ENCODE peak calls at places on chromosomes 4 and X, in eight cellular contexts. One of them, this sample, is unnamed.

GRCh38 chrX:27354021-27354420 is 109.1 kb downstream of the PPP4R3C start:
- DNase-seq in Caco-2: no peak
- DNase-seq in cardiac fibroblast: no peak
- DNase-seq in heart right ventricle: no peak
- DNase-seq in WTC11: no peak
- DNase-seq in GM10248: no peak
- DNase-seq in GM23338: no peak
- DNase-seq in foreskin fibroblast: no peak
- DNase-seq in this sample: no peak

GRCh38 chr4:119725688-119726330 is 97.2 kb upstream of the PDE5A start:
- DNase-seq in Caco-2: no peak
- DNase-seq in cardiac fibroblast: peak
- DNase-seq in heart right ventricle: no peak
- DNase-seq in WTC11: peak
- DNase-seq in GM10248: no peak
- DNase-seq in GM23338: peak
- DNase-seq in foreskin fibroblast: peak
- DNase-seq in this sample: peak

GRCh38 chrX:3252744-3253143 is 93.7 kb downstream of the MXRA5 start:
- DNase-seq in Caco-2: no peak
- DNase-seq in cardiac fibroblast: peak
- DNase-seq in heart right ventricle: no peak
- DNase-seq in WTC11: no peak
- DNase-seq in GM10248: no peak
- DNase-seq in GM23338: no peak
- DNase-seq in foreskin fibroblast: peak
- DNase-seq in this sample: no peak

GRCh38 chr4:164408831-164409230 is 345.1 kb upstream of the SMIM31 start:
- DNase-seq in Caco-2: no peak
- DNase-seq in cardiac fibroblast: no peak
- DNase-seq in heart right ventricle: no peak
- DNase-seq in WTC11: no peak
- DNase-seq in GM10248: no peak
- DNase-seq in GM23338: no peak
- DNase-seq in foreskin fibroblast: no peak
- DNase-seq in this sample: no peak

GRCh38 chrX:153635788-153636668 is 11.0 kb upstream of the DUSP9 start:
- DNase-seq in Caco-2: peak
- DNase-seq in cardiac fibroblast: peak
- DNase-seq in heart right ventricle: no peak
- DNase-seq in WTC11: peak
- DNase-seq in GM10248: peak
- DNase-seq in GM23338: peak
- DNase-seq in foreskin fibroblast: peak
- DNase-seq in this sample: peak

GRCh38 chrX:120791013-120791643 is 84.5 kb downstream of the CT47B1 start:
- DNase-seq in Caco-2: no peak
- DNase-seq in cardiac fibroblast: peak
- DNase-seq in heart right ventricle: peak
- DNase-seq in WTC11: no peak
- DNase-seq in GM10248: no peak
- DNase-seq in GM23338: no peak
- DNase-seq in foreskin fibroblast: peak
- DNase-seq in this sample: no peak

GRCh38 chr4:176002007-176002623 is 63.5 kb upstream of the WDR17 start:
- DNase-seq in Caco-2: no peak
- DNase-seq in cardiac fibroblast: peak
- DNase-seq in heart right ventricle: no peak
- DNase-seq in WTC11: peak
- DNase-seq in GM10248: peak
- DNase-seq in GM23338: peak
- DNase-seq in foreskin fibroblast: peak
- DNase-seq in this sample: peak

GRCh38 chr4:83618431-83618830 is 82.5 kb downstream of the GPAT3 start:
- DNase-seq in Caco-2: peak
- DNase-seq in cardiac fibroblast: peak
- DNase-seq in heart right ventricle: peak
- DNase-seq in WTC11: no peak
- DNase-seq in GM10248: no peak
- DNase-seq in GM23338: peak
- DNase-seq in foreskin fibroblast: peak
- DNase-seq in this sample: no peak

GRCh38 chr4:1211951-1212545 is 36.9 kb downstream of the CTBP1 start:
- DNase-seq in Caco-2: no peak
- DNase-seq in cardiac fibroblast: no peak
- DNase-seq in heart right ventricle: no peak
- DNase-seq in WTC11: no peak
- DNase-seq in GM10248: no peak
- DNase-seq in GM23338: no peak
- DNase-seq in foreskin fibroblast: no peak
- DNase-seq in this sample: no peak

GRCh38 chr4:161222889-161223288 is 940.9 kb downstream of the FSTL5 start:
- DNase-seq in Caco-2: no peak
- DNase-seq in cardiac fibroblast: no peak
- DNase-seq in heart right ventricle: no peak
- DNase-seq in WTC11: no peak
- DNase-seq in GM10248: no peak
- DNase-seq in GM23338: no peak
- DNase-seq in foreskin fibroblast: no peak
- DNase-seq in this sample: no peak

GRCh38 chrX:38206036-38206435 is 14.6 kb downstream of the SRPX start:
- DNase-seq in Caco-2: no peak
- DNase-seq in cardiac fibroblast: peak
- DNase-seq in heart right ventricle: no peak
- DNase-seq in WTC11: no peak
- DNase-seq in GM10248: no peak
- DNase-seq in GM23338: no peak
- DNase-seq in foreskin fibroblast: peak
- DNase-seq in this sample: no peak

GRCh38 chrX:118943102-118943501 is 31.3 kb upstream of the LONRF3 start:
- DNase-seq in Caco-2: no peak
- DNase-seq in cardiac fibroblast: no peak
- DNase-seq in heart right ventricle: no peak
- DNase-seq in WTC11: no peak
- DNase-seq in GM10248: no peak
- DNase-seq in GM23338: no peak
- DNase-seq in foreskin fibroblast: no peak
- DNase-seq in this sample: no peak

GRCh38 chr4:128590773-128591172 is 218.7 kb upstream of the JADE1 start:
- DNase-seq in Caco-2: no peak
- DNase-seq in cardiac fibroblast: no peak
- DNase-seq in heart right ventricle: no peak
- DNase-seq in WTC11: no peak
- DNase-seq in GM10248: no peak
- DNase-seq in GM23338: no peak
- DNase-seq in foreskin fibroblast: no peak
- DNase-seq in this sample: no peak

GRCh38 chrX:150150081-150150779 is 211.9 kb upstream of the EOLA2 start:
- DNase-seq in Caco-2: no peak
- DNase-seq in cardiac fibroblast: no peak
- DNase-seq in heart right ventricle: no peak
- DNase-seq in WTC11: no peak
- DNase-seq in GM10248: no peak
- DNase-seq in GM23338: no peak
- DNase-seq in foreskin fibroblast: no peak
- DNase-seq in this sample: no peak

GRCh38 chr4:71400788-71401187 is 62.0 kb downstream of the SLC4A4 start:
- DNase-seq in Caco-2: no peak
- DNase-seq in cardiac fibroblast: no peak
- DNase-seq in heart right ventricle: no peak
- DNase-seq in WTC11: no peak
- DNase-seq in GM10248: no peak
- DNase-seq in GM23338: no peak
- DNase-seq in foreskin fibroblast: no peak
- DNase-seq in this sample: no peak

GRCh38 chr4:148052448-148052847 is 320.6 kb downstream of the ARHGAP10 start:
- DNase-seq in Caco-2: no peak
- DNase-seq in cardiac fibroblast: no peak
- DNase-seq in heart right ventricle: no peak
- DNase-seq in WTC11: no peak
- DNase-seq in GM10248: no peak
- DNase-seq in GM23338: no peak
- DNase-seq in foreskin fibroblast: no peak
- DNase-seq in this sample: no peak

GRCh38 chr4:132694775-132695174 is 454.3 kb upstream of the PCDH10 start:
- DNase-seq in Caco-2: no peak
- DNase-seq in cardiac fibroblast: no peak
- DNase-seq in heart right ventricle: no peak
- DNase-seq in WTC11: no peak
- DNase-seq in GM10248: no peak
- DNase-seq in GM23338: no peak
- DNase-seq in foreskin fibroblast: no peak
- DNase-seq in this sample: no peak

GRCh38 chrX:32451954-32452518 is 759.3 kb downstream of the DMD start:
- DNase-seq in Caco-2: no peak
- DNase-seq in cardiac fibroblast: no peak
- DNase-seq in heart right ventricle: no peak
- DNase-seq in WTC11: no peak
- DNase-seq in GM10248: no peak
- DNase-seq in GM23338: no peak
- DNase-seq in foreskin fibroblast: no peak
- DNase-seq in this sample: no peak

GRCh38 chr4:17400696-17401095 is 111.2 kb downstream of the QDPR start:
- DNase-seq in Caco-2: no peak
- DNase-seq in cardiac fibroblast: no peak
- DNase-seq in heart right ventricle: no peak
- DNase-seq in WTC11: no peak
- DNase-seq in GM10248: no peak
- DNase-seq in GM23338: no peak
- DNase-seq in foreskin fibroblast: peak
- DNase-seq in this sample: no peak

GRCh38 chrX:25226151-25226550 is 210.4 kb upstream of the ARX start:
- DNase-seq in Caco-2: no peak
- DNase-seq in cardiac fibroblast: no peak
- DNase-seq in heart right ventricle: no peak
- DNase-seq in WTC11: no peak
- DNase-seq in GM10248: no peak
- DNase-seq in GM23338: no peak
- DNase-seq in foreskin fibroblast: no peak
- DNase-seq in this sample: no peak

GRCh38 chrX:130108647-130109428 is 1.5 kb downstream of the ELF4 start:
- DNase-seq in Caco-2: peak
- DNase-seq in cardiac fibroblast: peak
- DNase-seq in heart right ventricle: no peak
- DNase-seq in WTC11: peak
- DNase-seq in GM10248: peak
- DNase-seq in GM23338: no peak
- DNase-seq in foreskin fibroblast: peak
- DNase-seq in this sample: peak

GRCh38 chrX:63747331-63747730 is 37.7 kb downstream of the ARHGEF9 start:
- DNase-seq in Caco-2: no peak
- DNase-seq in cardiac fibroblast: peak
- DNase-seq in heart right ventricle: no peak
- DNase-seq in WTC11: no peak
- DNase-seq in GM10248: no peak
- DNase-seq in GM23338: no peak
- DNase-seq in foreskin fibroblast: peak
- DNase-seq in this sample: no peak

GRCh38 chrX:131854586-131854985 is 168.5 kb upstream of the STK26 start:
- DNase-seq in Caco-2: no peak
- DNase-seq in cardiac fibroblast: peak
- DNase-seq in heart right ventricle: no peak
- DNase-seq in WTC11: no peak
- DNase-seq in GM10248: no peak
- DNase-seq in GM23338: peak
- DNase-seq in foreskin fibroblast: peak
- DNase-seq in this sample: no peak
- TF ChIP-seq CTCF in Caco-2: no peak
- TF ChIP-seq CTCF in cardiac fibroblast: no peak
- TF ChIP-seq CTCF in heart right ventricle: no peak
- TF ChIP-seq CTCF in WTC11: no peak
- TF ChIP-seq CTCF in GM10248: no peak
- TF ChIP-seq CTCF in GM23338: peak
- TF ChIP-seq CTCF in foreskin fibroblast: no peak
- TF ChIP-seq CTCF in this sample: peak

DNA sequence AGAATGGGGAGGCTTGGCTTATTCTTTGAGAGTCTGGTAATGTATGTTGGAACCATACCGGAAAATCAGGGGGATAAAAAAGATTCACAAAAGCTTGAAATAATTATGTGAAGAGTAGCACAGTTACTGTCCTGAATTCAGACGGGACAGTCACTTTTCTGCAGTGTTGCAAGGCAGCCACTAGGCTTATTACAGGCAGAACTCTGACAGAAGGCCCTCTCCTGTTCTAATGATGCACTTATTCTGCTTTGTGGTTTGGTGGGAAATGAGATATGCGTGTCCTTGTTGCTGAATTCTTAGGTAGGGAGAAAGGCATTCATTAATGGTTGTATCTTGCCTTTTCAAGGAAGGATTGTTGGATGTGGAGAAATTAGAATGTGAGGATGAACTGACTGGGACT is 37.2 kb downstream of the GUCY1B1 start:
- DNase-seq in Caco-2: peak
- DNase-seq in cardiac fibroblast: peak
- DNase-seq in heart right ventricle: no peak
- DNase-seq in WTC11: no peak
- DNase-seq in GM10248: no peak
- DNase-seq in GM23338: peak
- DNase-seq in foreskin fibroblast: peak
- DNase-seq in this sample: no peak
- TF ChIP-seq CTCF in Caco-2: peak
- TF ChIP-seq CTCF in cardiac fibroblast: peak
- TF ChIP-seq CTCF in heart right ventricle: peak
- TF ChIP-seq CTCF in WTC11: no peak
- TF ChIP-seq CTCF in GM10248: no peak
- TF ChIP-seq CTCF in GM23338: peak
- TF ChIP-seq CTCF in foreskin fibroblast: peak
- TF ChIP-seq CTCF in this sample: peak

DNA sequence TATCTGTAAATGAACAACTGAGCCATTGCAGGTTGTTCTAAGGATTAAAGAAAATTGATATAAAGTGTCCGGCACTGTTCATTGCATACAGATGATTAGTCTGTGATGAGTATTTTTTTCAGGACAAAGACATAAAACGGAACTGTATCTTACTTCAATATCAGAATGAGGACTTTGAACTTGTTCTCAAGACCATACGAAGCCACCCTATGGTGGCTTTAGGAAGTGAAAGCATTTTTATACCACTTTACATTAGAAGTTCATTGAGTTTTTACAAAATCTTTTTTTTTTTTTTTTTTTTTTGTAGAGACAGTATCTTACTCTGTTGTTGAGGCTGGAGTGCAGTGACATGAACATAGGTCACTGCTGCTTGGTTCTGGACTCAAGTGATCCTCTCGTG is 45.2 kb upstream of the TRIM2 start:
- DNase-seq in Caco-2: no peak
- DNase-seq in cardiac fibroblast: no peak
- DNase-seq in heart right ventricle: no peak
- DNase-seq in WTC11: no peak
- DNase-seq in GM10248: no peak
- DNase-seq in GM23338: no peak
- DNase-seq in foreskin fibroblast: no peak
- DNase-seq in this sample: no peak
- TF ChIP-seq CTCF in Caco-2: no peak
- TF ChIP-seq CTCF in cardiac fibroblast: no peak
- TF ChIP-seq CTCF in heart right ventricle: no peak
- TF ChIP-seq CTCF in WTC11: no peak
- TF ChIP-seq CTCF in GM10248: no peak
- TF ChIP-seq CTCF in GM23338: no peak
- TF ChIP-seq CTCF in foreskin fibroblast: no peak
- TF ChIP-seq CTCF in this sample: peak

DNA sequence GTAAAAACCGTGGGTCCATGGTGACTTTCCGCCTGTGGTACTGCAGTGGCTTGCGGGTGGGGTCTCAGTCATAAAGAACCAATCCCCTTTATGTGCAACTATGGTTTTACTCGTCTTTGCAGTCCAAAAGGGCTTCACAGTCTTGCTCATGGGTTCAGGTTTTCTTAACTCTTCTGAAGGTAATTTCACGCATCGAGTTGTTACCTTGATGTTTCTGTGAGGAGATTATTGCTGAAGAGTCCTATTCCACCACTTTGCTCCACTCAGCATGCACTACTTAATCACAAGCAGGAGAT is 41.5 kb downstream of the F8 start:
- DNase-seq in Caco-2: no peak
- DNase-seq in cardiac fibroblast: no peak
- DNase-seq in heart right ventricle: no peak
- DNase-seq in WTC11: no peak
- DNase-seq in GM10248: no peak
- DNase-seq in GM23338: no peak
- DNase-seq in foreskin fibroblast: no peak
- DNase-seq in this sample: no peak
- TF ChIP-seq CTCF in Caco-2: no peak
- TF ChIP-seq CTCF in cardiac fibroblast: no peak
- TF ChIP-seq CTCF in heart right ventricle: no peak
- TF ChIP-seq CTCF in WTC11: no peak
- TF ChIP-seq CTCF in GM10248: no peak
- TF ChIP-seq CTCF in GM23338: no peak
- TF ChIP-seq CTCF in foreskin fibroblast: no peak
- TF ChIP-seq CTCF in this sample: peak

This sample was measured in endodermal cell.